ENCODE peak calls at places on chromosomes 6 and 20, in ten cellular contexts. One of them, this sample, is unnamed.
A peak's percentile ranks its signal among the peaks of the same experiment; 100 is the strongest.

GRCh38 chr20:37519508-37520416 is 1.3 kb upstream of the NNAT start:
- DNase-seq in ovary: no peak
- DNase-seq in adrenal gland: no peak
- DNase-seq in A549: no peak
- DNase-seq in sigmoid colon: peak; percentile 81
- DNase-seq in OCI-LY7: peak; percentile 32
- DNase-seq in psoas muscle: peak; percentile 62
- DNase-seq in upper lobe of right lung: no peak
- DNase-seq in AG09309: no peak
- DNase-seq in CD8-positive, alpha-beta T cell: no peak
- DNase-seq in this sample: no peak

GRCh38 chr20:51473256-51473655 is 69.3 kb downstream of the NFATC2 start:
- DNase-seq in ovary: no peak
- DNase-seq in adrenal gland: no peak
- DNase-seq in A549: no peak
- DNase-seq in sigmoid colon: no peak
- DNase-seq in OCI-LY7: no peak
- DNase-seq in psoas muscle: no peak
- DNase-seq in upper lobe of right lung: no peak
- DNase-seq in AG09309: no peak
- DNase-seq in CD8-positive, alpha-beta T cell: no peak
- DNase-seq in this sample: no peak

GRCh38 chr6:21873562-21873961 is 280.0 kb downstream of the SOX4 start:
- DNase-seq in ovary: no peak
- DNase-seq in adrenal gland: no peak
- DNase-seq in A549: no peak
- DNase-seq in sigmoid colon: peak; percentile 68
- DNase-seq in OCI-LY7: no peak
- DNase-seq in psoas muscle: no peak
- DNase-seq in upper lobe of right lung: no peak
- DNase-seq in AG09309: peak; percentile 88
- DNase-seq in CD8-positive, alpha-beta T cell: no peak
- DNase-seq in this sample: peak; percentile 36

GRCh38 chr6:2999005-2999620 is 581 bp upstream of the NQO2 start:
- DNase-seq in ovary: no peak
- DNase-seq in adrenal gland: peak; percentile 93
- DNase-seq in A549: no peak
- DNase-seq in sigmoid colon: no peak
- DNase-seq in OCI-LY7: peak; percentile 33
- DNase-seq in psoas muscle: no peak
- DNase-seq in upper lobe of right lung: no peak
- DNase-seq in AG09309: peak; percentile 73
- DNase-seq in CD8-positive, alpha-beta T cell: peak; percentile 24
- DNase-seq in this sample: peak; percentile 85

GRCh38 chr6:119147101-119148053 is 68.9 kb upstream of the FAM184A start:
- DNase-seq in ovary: peak; percentile 41
- DNase-seq in adrenal gland: peak; percentile 85
- DNase-seq in A549: peak; percentile 65
- DNase-seq in sigmoid colon: peak; percentile 74
- DNase-seq in OCI-LY7: peak; percentile 21
- DNase-seq in psoas muscle: peak; percentile 64
- DNase-seq in upper lobe of right lung: peak; percentile 68
- DNase-seq in AG09309: peak; percentile 89
- DNase-seq in CD8-positive, alpha-beta T cell: no peak
- DNase-seq in this sample: peak; percentile 97

GRCh38 chr6:13283340-13283739 is 45.0 kb downstream of the TBC1D7 start:
- DNase-seq in ovary: no peak
- DNase-seq in adrenal gland: no peak
- DNase-seq in A549: no peak
- DNase-seq in sigmoid colon: no peak
- DNase-seq in OCI-LY7: no peak
- DNase-seq in psoas muscle: no peak
- DNase-seq in upper lobe of right lung: no peak
- DNase-seq in AG09309: no peak
- DNase-seq in CD8-positive, alpha-beta T cell: no peak
- DNase-seq in this sample: no peak

GRCh38 chr6:45438849-45439406 is 61.2 kb upstream of the SUPT3H start:
- DNase-seq in ovary: no peak
- DNase-seq in adrenal gland: no peak
- DNase-seq in A549: no peak
- DNase-seq in sigmoid colon: no peak
- DNase-seq in OCI-LY7: no peak
- DNase-seq in psoas muscle: no peak
- DNase-seq in upper lobe of right lung: no peak
- DNase-seq in AG09309: no peak
- DNase-seq in CD8-positive, alpha-beta T cell: no peak
- DNase-seq in this sample: peak; percentile 86

GRCh38 chr6:168703970-168704369 is 263.0 kb downstream of the SMOC2 start:
- DNase-seq in ovary: peak; percentile 62
- DNase-seq in adrenal gland: no peak
- DNase-seq in A549: no peak
- DNase-seq in sigmoid colon: peak; percentile 38
- DNase-seq in OCI-LY7: no peak
- DNase-seq in psoas muscle: no peak
- DNase-seq in upper lobe of right lung: no peak
- DNase-seq in AG09309: no peak
- DNase-seq in CD8-positive, alpha-beta T cell: no peak
- DNase-seq in this sample: no peak

GRCh38 chr6:8958894-8959511 is 523.7 kb upstream of the SLC35B3 start:
- DNase-seq in ovary: no peak
- DNase-seq in adrenal gland: no peak
- DNase-seq in A549: no peak
- DNase-seq in sigmoid colon: no peak
- DNase-seq in OCI-LY7: no peak
- DNase-seq in psoas muscle: no peak
- DNase-seq in upper lobe of right lung: no peak
- DNase-seq in AG09309: no peak
- DNase-seq in CD8-positive, alpha-beta T cell: no peak
- DNase-seq in this sample: peak; percentile 6

GRCh38 chr20:2460752-2461424 is 9.7 kb downstream of the SNRPB start:
- DNase-seq in ovary: no peak
- DNase-seq in adrenal gland: no peak
- DNase-seq in A549: no peak
- DNase-seq in sigmoid colon: no peak
- DNase-seq in OCI-LY7: no peak
- DNase-seq in psoas muscle: no peak
- DNase-seq in upper lobe of right lung: no peak
- DNase-seq in AG09309: no peak
- DNase-seq in CD8-positive, alpha-beta T cell: no peak
- DNase-seq in this sample: peak; percentile 40

GRCh38 chr20:49140834-49141233 is 47.3 kb downstream of the STAU1 start:
- DNase-seq in ovary: no peak
- DNase-seq in adrenal gland: no peak
- DNase-seq in A549: no peak
- DNase-seq in sigmoid colon: no peak
- DNase-seq in OCI-LY7: no peak
- DNase-seq in psoas muscle: no peak
- DNase-seq in upper lobe of right lung: no peak
- DNase-seq in AG09309: no peak
- DNase-seq in CD8-positive, alpha-beta T cell: no peak
- DNase-seq in this sample: no peak

GRCh38 chr6:161889324-161889723 is 615.5 kb upstream of the AGPAT4 start:
- DNase-seq in ovary: no peak
- DNase-seq in adrenal gland: no peak
- DNase-seq in A549: no peak
- DNase-seq in sigmoid colon: no peak
- DNase-seq in OCI-LY7: no peak
- DNase-seq in psoas muscle: no peak
- DNase-seq in upper lobe of right lung: no peak
- DNase-seq in AG09309: no peak
- DNase-seq in CD8-positive, alpha-beta T cell: no peak
- DNase-seq in this sample: no peak

GRCh38 chr20:35702824-35703695 is 3.9 kb downstream of the ROMO1 start:
- DNase-seq in ovary: no peak
- DNase-seq in adrenal gland: no peak
- DNase-seq in A549: no peak
- DNase-seq in sigmoid colon: no peak
- DNase-seq in OCI-LY7: no peak
- DNase-seq in psoas muscle: no peak
- DNase-seq in upper lobe of right lung: no peak
- DNase-seq in AG09309: no peak
- DNase-seq in CD8-positive, alpha-beta T cell: no peak
- DNase-seq in this sample: no peak

GRCh38 chr20:37880726-37881591 is 22.0 kb upstream of the VSTM2L start:
- DNase-seq in ovary: no peak
- DNase-seq in adrenal gland: peak; percentile 39
- DNase-seq in A549: no peak
- DNase-seq in sigmoid colon: peak; percentile 75
- DNase-seq in OCI-LY7: no peak
- DNase-seq in psoas muscle: peak; percentile 76
- DNase-seq in upper lobe of right lung: no peak
- DNase-seq in AG09309: no peak
- DNase-seq in CD8-positive, alpha-beta T cell: no peak
- DNase-seq in this sample: peak; percentile 19

GRCh38 chr6:70415247-70415646 is 1.9 kb downstream of the FAM135A start:
- DNase-seq in ovary: no peak
- DNase-seq in adrenal gland: no peak
- DNase-seq in A549: no peak
- DNase-seq in sigmoid colon: no peak
- DNase-seq in OCI-LY7: peak; percentile 10
- DNase-seq in psoas muscle: no peak
- DNase-seq in upper lobe of right lung: no peak
- DNase-seq in AG09309: no peak
- DNase-seq in CD8-positive, alpha-beta T cell: no peak
- DNase-seq in this sample: no peak

GRCh38 chr6:107114213-107114871 is 973 bp downstream of the BEND3 start:
- DNase-seq in ovary: peak; percentile 90
- DNase-seq in adrenal gland: peak; percentile 89
- DNase-seq in A549: peak; percentile 68
- DNase-seq in sigmoid colon: peak; percentile 90
- DNase-seq in OCI-LY7: peak; percentile 91
- DNase-seq in psoas muscle: peak; percentile 93
- DNase-seq in upper lobe of right lung: peak; percentile 94
- DNase-seq in AG09309: peak; percentile 37
- DNase-seq in CD8-positive, alpha-beta T cell: peak; percentile 58
- DNase-seq in this sample: peak; percentile 87

GRCh38 chr6:130019796-130020105 is 1.4 kb downstream of the L3MBTL3 start:
- DNase-seq in ovary: no peak
- DNase-seq in adrenal gland: no peak
- DNase-seq in A549: no peak
- DNase-seq in sigmoid colon: no peak
- DNase-seq in OCI-LY7: no peak
- DNase-seq in psoas muscle: no peak
- DNase-seq in upper lobe of right lung: no peak
- DNase-seq in AG09309: no peak
- DNase-seq in CD8-positive, alpha-beta T cell: no peak
- DNase-seq in this sample: no peak

DNA sequence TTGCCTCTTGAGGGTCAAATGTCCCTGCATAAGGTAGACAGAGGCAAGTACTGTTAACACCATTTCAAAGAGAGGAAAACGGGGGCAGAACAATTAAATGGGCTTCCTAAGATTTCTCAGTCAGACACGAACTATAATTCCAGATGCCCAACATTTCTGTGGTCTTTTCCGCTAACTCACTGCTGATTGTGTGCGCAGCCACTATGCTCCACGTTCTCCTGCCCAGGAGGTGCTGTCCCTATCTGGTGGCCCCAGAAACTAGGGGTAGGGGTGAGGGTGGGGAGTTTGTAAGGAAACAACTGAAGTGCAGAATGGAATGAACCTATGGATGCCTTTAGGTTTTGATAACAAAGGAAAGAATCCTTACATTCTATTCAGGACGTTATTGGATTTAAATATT is 86.1 kb upstream of the BACH2 start:
- DNase-seq in ovary: no peak
- DNase-seq in adrenal gland: no peak
- DNase-seq in A549: no peak
- DNase-seq in sigmoid colon: no peak
- DNase-seq in OCI-LY7: peak; percentile 56
- DNase-seq in psoas muscle: no peak
- DNase-seq in upper lobe of right lung: no peak
- DNase-seq in AG09309: no peak
- DNase-seq in CD8-positive, alpha-beta T cell: no peak
- DNase-seq in this sample: no peak
- TF ChIP-seq CTCF in ovary: no peak
- TF ChIP-seq CTCF in adrenal gland: no peak
- TF ChIP-seq CTCF in A549: no peak
- TF ChIP-seq CTCF in sigmoid colon: no peak
- TF ChIP-seq CTCF in OCI-LY7: peak; percentile 23
- TF ChIP-seq CTCF in psoas muscle: no peak
- TF ChIP-seq CTCF in upper lobe of right lung: no peak
- TF ChIP-seq CTCF in AG09309: no peak
- TF ChIP-seq CTCF in CD8-positive, alpha-beta T cell: no peak
- TF ChIP-seq CTCF in this sample: no peak

GRCh38 chr20:8213270-8213669 is 81.2 kb downstream of the PLCB1 start:
- DNase-seq in ovary: no peak
- DNase-seq in adrenal gland: no peak
- DNase-seq in A549: no peak
- DNase-seq in sigmoid colon: no peak
- DNase-seq in OCI-LY7: no peak
- DNase-seq in psoas muscle: no peak
- DNase-seq in upper lobe of right lung: no peak
- DNase-seq in AG09309: no peak
- DNase-seq in CD8-positive, alpha-beta T cell: no peak
- DNase-seq in this sample: no peak
- H3K4me3 ChIP-seq in ovary: no peak overlapping the region
- H3K4me3 ChIP-seq in adrenal gland: no peak overlapping the region
- H3K4me3 ChIP-seq in A549: no peak overlapping the region
- H3K4me3 ChIP-seq in sigmoid colon: no peak overlapping the region
- H3K4me3 ChIP-seq in OCI-LY7: no peak overlapping the region
- H3K4me3 ChIP-seq in psoas muscle: no peak overlapping the region
- H3K4me3 ChIP-seq in upper lobe of right lung: no peak overlapping the region
- H3K4me3 ChIP-seq in AG09309: no peak overlapping the region
- H3K4me3 ChIP-seq in CD8-positive, alpha-beta T cell: peak overlapping the region; percentile 31
- H3K4me3 ChIP-seq in this sample: no peak overlapping the region

GRCh38 chr6:47145212-47145611 is 103.1 kb upstream of the ADGRF1 start:
- DNase-seq in ovary: no peak
- DNase-seq in adrenal gland: no peak
- DNase-seq in A549: no peak
- DNase-seq in sigmoid colon: no peak
- DNase-seq in OCI-LY7: no peak
- DNase-seq in psoas muscle: no peak
- DNase-seq in upper lobe of right lung: no peak
- DNase-seq in AG09309: no peak
- DNase-seq in CD8-positive, alpha-beta T cell: no peak
- DNase-seq in this sample: peak; percentile 43
- TF ChIP-seq CTCF in ovary: no peak
- TF ChIP-seq CTCF in adrenal gland: no peak
- TF ChIP-seq CTCF in A549: no peak
- TF ChIP-seq CTCF in sigmoid colon: no peak
- TF ChIP-seq CTCF in OCI-LY7: no peak
- TF ChIP-seq CTCF in psoas muscle: no peak
- TF ChIP-seq CTCF in upper lobe of right lung: no peak
- TF ChIP-seq CTCF in AG09309: no peak
- TF ChIP-seq CTCF in CD8-positive, alpha-beta T cell: no peak
- TF ChIP-seq CTCF in this sample: no peak

DNA sequence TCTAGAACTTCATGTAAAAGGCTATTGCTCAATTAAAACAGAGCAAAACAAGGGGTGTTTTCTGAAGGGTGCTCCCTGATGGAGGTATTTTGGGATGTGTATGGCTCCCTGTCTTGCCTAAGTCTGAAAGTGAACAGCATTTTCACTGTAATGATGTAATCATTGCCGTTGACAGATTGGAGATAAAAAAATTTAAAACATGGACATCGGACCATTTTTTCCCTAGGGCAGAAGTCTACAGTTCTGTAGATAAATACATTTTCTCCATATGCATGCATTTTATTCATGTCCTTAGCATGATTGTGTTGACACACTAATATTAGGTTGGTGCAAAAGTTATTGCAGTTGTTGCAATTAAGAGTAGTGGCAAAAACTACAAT is 85.1 kb upstream of the ATXN1 start:
- DNase-seq in ovary: no peak
- DNase-seq in adrenal gland: no peak
- DNase-seq in A549: no peak
- DNase-seq in sigmoid colon: no peak
- DNase-seq in OCI-LY7: no peak
- DNase-seq in psoas muscle: no peak
- DNase-seq in upper lobe of right lung: no peak
- DNase-seq in AG09309: no peak
- DNase-seq in CD8-positive, alpha-beta T cell: no peak
- DNase-seq in this sample: no peak
- H3K4me3 ChIP-seq in ovary: no peak overlapping the region
- H3K4me3 ChIP-seq in adrenal gland: no peak overlapping the region
- H3K4me3 ChIP-seq in A549: no peak overlapping the region
- H3K4me3 ChIP-seq in sigmoid colon: no peak overlapping the region
- H3K4me3 ChIP-seq in OCI-LY7: no peak overlapping the region
- H3K4me3 ChIP-seq in psoas muscle: no peak overlapping the region
- H3K4me3 ChIP-seq in upper lobe of right lung: no peak overlapping the region
- H3K4me3 ChIP-seq in AG09309: no peak overlapping the region
- H3K4me3 ChIP-seq in CD8-positive, alpha-beta T cell: no peak overlapping the region
- H3K4me3 ChIP-seq in this sample: no peak overlapping the region

This sample was measured in fibroblast of villous mesenchyme.